ENCODE peak calls at places on chromosome 11, in four cellular contexts. I is GM20000; Z is suprapubic skin; R is stimulated activated CD8-positive, alpha-beta memory T cell treated with anti-CD3 and anti-CD28 coated beads, Interleukin-12 subunit alpha, Interleukin-12 subunit beta, amount 100 ng/mL, for 4 hours. V is an unnamed sample.

GRCh38 chr11:48210052-48210451 is 6.6 kb upstream of the OR4B1 start:
- DNase-seq in I (no peak), Z (no peak), R (no peak), V (no peak)

GRCh38 chr11:9455722-9456121 is 5.1 kb upstream of the ZNF143 start:
- DNase-seq in Z (no peak), I (no peak), R (no peak), V (no peak)

GRCh38 chr11:117970400-117971024 is 15.7 kb upstream of the IL10RA start:
- DNase-seq in R (no peak), I (peak; percentile 29), Z (peak; percentile 56), V (peak; percentile 67)

GRCh38 chr11:33753304-33753703 is 17.1 kb upstream of the CD59 start:
- DNase-seq in Z (no peak), I (peak; percentile 49), R (no peak), V (no peak)

GRCh38 chr11:6505577-6506240 is 8.6 kb downstream of the DNHD1 start:
- DNase-seq in R (no peak), Z (no peak), I (peak; percentile 27), V (no peak)

GRCh38 chr11:92758216-92758615 is 211.2 kb upstream of the MTNR1B start:
- DNase-seq in R (no peak), Z (no peak), I (no peak), V (no peak)

GRCh38 chr11:629237-629583 is 2.2 kb upstream of the SCT start:
- DNase-seq in I (peak; percentile 75), R (no peak), Z (no peak), V (no peak)

GRCh38 chr11:87236368-87236767 is 198.6 kb downstream of the TMEM135 start:
- DNase-seq in R (no peak), Z (no peak), I (no peak), V (no peak)

GRCh38 chr11:15969701-15970329 is 386.5 kb downstream of the SOX6 start:
- DNase-seq in Z (no peak), I (no peak), R (no peak), V (no peak)

GRCh38 chr11:95913830-95914229 is 10.1 kb downstream of the MTMR2 start:
- DNase-seq in I (no peak), Z (no peak), R (no peak), V (no peak)

GRCh38 chr11:91664521-91664920 is 560.1 kb upstream of the FAT3 start:
- DNase-seq in I (no peak), R (no peak), Z (no peak), V (no peak)

GRCh38 chr11:109075976-109076375 is 346.0 kb upstream of the C11orf87 start:
- DNase-seq in Z (no peak), R (no peak), I (no peak), V (no peak)

GRCh38 chr11:79678780-79679468 is 238.1 kb upstream of the TENM4 start:
- DNase-seq in I (no peak), Z (no peak), R (no peak), V (no peak)

V was measured in upper lobe of left lung.